ENCODE peak calls at places on chromosomes 3 and 15, in nine cellular contexts. E is A549, F is Calu3, R is GM23338, H is ovary, L is left lung, I is BJ, T is brain microvascular endothelial cell, X is mucosa of descending colon. P is an unnamed sample.

GRCh38 chr3:192215-192929 is 4.2 kb upstream of the CHL1 start:
- DNase-seq in F (no peak), I (no peak), X (no peak), L (no peak), T (no peak), H (no peak), E (no peak), R (peak), P (peak)

GRCh38 chr15:52291204-52291603 is 4.4 kb downstream of the MYO5C start:
- DNase-seq in F (no peak), X (no peak), T (no peak), I (no peak), H (no peak), E (no peak), L (no peak), R (no peak), P (no peak)

GRCh38 chr3:187968883-187969580 is 184.9 kb upstream of the LPP start:
- DNase-seq in I (peak), X (no peak), F (peak), L (no peak), R (no peak), H (peak), E (no peak), T (peak), P (no peak)

GRCh38 chr15:85289677-85290365 is 90.6 kb upstream of the AKAP13 start:
- DNase-seq in X (no peak), I (no peak), E (peak), R (peak), H (no peak), T (peak), L (peak), F (peak), P (peak)

GRCh38 chr3:196431193-196432136 is 762 bp downstream of the UBXN7 start:
- DNase-seq in F (peak), E (peak), T (peak), X (peak), L (peak), I (no peak), R (peak), H (peak), P (peak)

GRCh38 chr15:70480196-70480856 is 283.0 kb downstream of the UACA start:
- DNase-seq in H (no peak), R (no peak), E (no peak), X (no peak), F (no peak), L (no peak), T (no peak), I (no peak), P (peak)

GRCh38 chr15:75551076-75551475 is 28.0 kb downstream of the PTPN9 start:
- DNase-seq in T (no peak), F (no peak), E (no peak), H (no peak), I (no peak), L (no peak), X (no peak), R (no peak), P (no peak)

GRCh38 chr3:194274424-194275085 is 76.6 kb downstream of the CPN2 start:
- DNase-seq in X (no peak), R (no peak), F (no peak), T (no peak), I (no peak), E (no peak), L (no peak), H (peak), P (no peak)

GRCh38 chr15:95857758-95858157 is 472.7 kb upstream of the NR2F2 start:
- DNase-seq in F (no peak), L (no peak), I (no peak), R (no peak), E (no peak), X (no peak), T (no peak), H (no peak), P (no peak)

GRCh38 chr3:155753038-155753647 is 8.3 kb upstream of the PLCH1 start:
- DNase-seq in T (no peak), E (peak), F (no peak), L (no peak), X (no peak), H (no peak), R (peak), I (no peak), P (no peak)

GRCh38 chr3:47010050-47010712 is 30.7 kb downstream of the NBEAL2 start:
- DNase-seq in H (peak), E (no peak), I (no peak), L (peak), X (peak), T (no peak), R (no peak), F (no peak), P (peak)

GRCh38 chr15:73694419-73694818 is 10.2 kb downstream of the CD276 start:
- DNase-seq in F (no peak), E (no peak), L (no peak), H (no peak), I (no peak), X (no peak), T (peak), R (no peak), P (no peak)

GRCh38 chr3:45205126-45205525 is 21.0 kb downstream of the TMEM158 start:
- DNase-seq in H (no peak), I (no peak), T (peak), R (no peak), X (no peak), F (no peak), E (no peak), L (no peak), P (no peak)

GRCh38 chr15:92810418-92811138 is 89.5 kb upstream of the CHD2 start:
- DNase-seq in X (peak), R (peak), T (peak), E (peak), I (no peak), H (peak), F (peak), L (peak), P (peak)

GRCh38 chr3:71083726-71084131 is 499.8 kb downstream of the FOXP1 start:
- DNase-seq in R (no peak), X (no peak), F (no peak), E (no peak), T (no peak), I (no peak), L (no peak), H (no peak), P (no peak)

GRCh38 chr3:39234705-39235104 is 42.3 kb upstream of the XIRP1 start:
- DNase-seq in L (no peak), T (no peak), F (no peak), X (no peak), I (no peak), R (no peak), H (no peak), E (no peak), P (no peak)

GRCh38 chr3:165768680-165769079 is 68.5 kb downstream of the BCHE start:
- DNase-seq in F (no peak), T (no peak), L (no peak), E (no peak), H (no peak), R (peak), X (no peak), I (no peak), P (no peak)

GRCh38 chr15:77909131-77909940 is 168.2 kb downstream of the TBC1D2B start:
- DNase-seq in I (no peak), T (no peak), F (no peak), E (no peak), R (no peak), L (no peak), H (no peak), X (peak), P (no peak)

GRCh38 chr3:190486201-190486865 is 27.6 kb upstream of the IL1RAP start:
- DNase-seq in F (no peak), I (no peak), R (peak), X (no peak), L (no peak), H (no peak), T (no peak), E (no peak), P (no peak)

GRCh38 chr15:62462721-62463120 is 297.6 kb upstream of the C2CD4B start:
- DNase-seq in X (no peak), E (no peak), R (no peak), I (no peak), F (no peak), T (no peak), H (no peak), L (no peak), P (no peak)

GRCh38 chr3:132231633-132232032 is 85.6 kb upstream of the ACP3 start:
- DNase-seq in F (peak), I (peak), R (no peak), T (peak), E (peak), H (no peak), X (no peak), L (no peak), P (no peak)

GRCh38 chr3:133578548-133579191 is 5.2 kb downstream of the CDV3 start:
- DNase-seq in E (peak), H (no peak), T (no peak), R (peak), X (no peak), I (no peak), L (no peak), F (peak), P (no peak)

GRCh38 chr15:91528811-91529210 is 324.7 kb upstream of the SLCO3A1 start:
- DNase-seq in T (no peak), R (no peak), F (no peak), E (no peak), I (no peak), X (no peak), H (no peak), L (no peak), P (no peak)

GRCh38 chr3:125322166-125322565 is 53.0 kb downstream of the ZNF148 start:
- DNase-seq in E (no peak), I (peak), T (no peak), R (no peak), F (no peak), X (no peak), L (no peak), H (no peak), P (no peak)

GRCh38 chr15:33104276-33104675 is 90.2 kb downstream of the FMN1 start:
- DNase-seq in E (no peak), I (peak), R (no peak), X (no peak), F (no peak), H (no peak), L (no peak), T (peak), P (no peak)

DNA sequence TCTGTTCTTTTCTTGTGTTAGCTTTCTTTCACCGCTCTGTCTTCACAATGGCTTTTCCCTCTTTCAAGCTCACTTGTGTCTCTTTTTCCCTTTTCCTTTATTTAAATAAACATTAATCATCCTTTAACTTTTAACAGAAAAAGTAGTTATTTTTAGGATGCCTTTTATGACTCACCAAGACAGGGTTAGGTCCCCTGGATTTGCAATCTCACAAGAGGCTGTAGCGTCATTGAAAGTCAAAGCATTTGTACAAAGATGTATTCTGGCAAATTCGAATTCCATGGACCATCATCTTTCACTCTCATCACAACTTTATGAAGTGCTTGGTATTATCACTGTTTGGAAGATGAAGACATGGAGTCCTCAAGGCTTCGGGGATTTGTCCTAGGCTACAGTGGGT is 34.8 kb upstream of the MCTP2 start:
- DNase-seq in T (no peak), L (no peak), F (no peak), H (no peak), R (no peak), I (no peak), X (no peak), E (no peak), P (no peak)
- TF ChIP-seq CTCF in T (no peak), L (no peak), F (no peak), H (no peak), R (no peak), I (no peak), X (no peak), E (no peak), P (no peak)

GRCh38 chr3:53039376-53039752 is 6.5 kb downstream of the SFMBT1 start:
- DNase-seq in L (no peak), X (no peak), R (no peak), F (no peak), H (no peak), I (no peak), E (no peak), T (no peak), P (no peak)

GRCh38 chr3:53042654-53043053 is 3.2 kb downstream of the SFMBT1 start:
- DNase-seq in F (no peak), E (no peak), H (no peak), T (no peak), L (no peak), I (no peak), X (no peak), R (no peak), P (no peak)

GRCh38 chr3:53043738-53044137 is 2.1 kb downstream of the SFMBT1 start:
- DNase-seq in X (no peak), H (no peak), E (no peak), I (no peak), L (no peak), T (no peak), R (no peak), F (no peak), P (no peak)

GRCh38 chr3:53038679-53039375 is 7.0 kb downstream of the SFMBT1 start:
- DNase-seq in F (no peak), H (no peak), T (no peak), I (no peak), R (no peak), L (no peak), E (no peak), X (no peak), P (no peak)

GRCh38 chr3:53040361-53040820 is 5.5 kb downstream of the SFMBT1 start:
- DNase-seq in X (no peak), H (no peak), E (peak), I (no peak), R (no peak), T (no peak), L (no peak), F (no peak), P (no peak)
- TF ChIP-seq CTCF in X (no peak), H (no peak), E (no peak), I (no peak), R (no peak), T (no peak), L (no peak), F (no peak), P (no peak)

GRCh38 chr3:2236203-2236602 is 137.5 kb downstream of the CNTN4 start:
- DNase-seq in L (no peak), I (no peak), T (no peak), X (no peak), H (no peak), R (no peak), F (no peak), E (no peak), P (no peak)
- TF ChIP-seq CTCF in L (no peak), I (no peak), T (no peak), X (no peak), H (no peak), R (no peak), F (no peak), E (no peak), P (no peak)

DNA sequence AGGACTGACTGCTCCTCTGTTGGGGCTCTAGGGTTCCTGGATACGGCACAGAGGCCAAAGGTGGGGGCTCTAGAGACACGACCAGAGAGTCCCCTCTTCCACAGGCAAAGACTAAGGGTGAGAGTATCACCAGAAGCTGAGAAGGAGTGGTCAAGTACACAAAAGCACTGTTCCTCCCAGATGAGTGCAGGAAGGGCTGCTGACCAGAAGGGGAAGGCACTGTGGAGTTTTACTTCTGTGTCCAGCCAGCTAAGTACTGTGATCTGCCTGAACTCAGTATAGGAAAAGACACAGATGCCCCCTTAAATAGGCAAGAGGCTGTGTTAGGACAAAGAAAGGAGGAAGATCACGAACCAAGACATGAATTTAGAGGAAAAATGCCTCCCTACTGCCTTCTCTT is 11.7 kb downstream of the MRPS11 start:
- DNase-seq in L (no peak), H (no peak), I (no peak), F (no peak), R (no peak), T (no peak), E (peak), X (no peak), P (no peak)
- TF ChIP-seq CTCF in L (no peak), H (no peak), I (no peak), F (no peak), R (peak), T (peak), E (no peak), X (no peak), P (no peak)

DNA sequence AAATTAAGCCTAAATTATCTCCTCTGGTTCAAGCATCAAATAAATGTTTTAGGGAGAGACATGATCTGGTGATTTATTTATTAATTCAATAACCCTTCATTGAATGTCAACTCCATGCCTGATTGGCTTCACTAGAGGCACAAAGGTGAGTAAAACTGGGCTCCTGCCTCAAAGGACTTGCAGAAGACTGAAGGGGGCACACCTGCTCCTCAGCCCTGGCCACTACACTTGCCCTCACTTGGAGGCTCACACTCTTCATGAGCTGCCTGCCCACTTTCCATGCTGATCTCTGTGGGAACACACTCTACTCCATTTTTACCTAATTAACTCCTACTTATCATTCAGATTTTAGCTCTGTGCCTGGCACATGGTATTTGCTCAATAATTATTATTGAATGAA is 84.4 kb upstream of the KCNMB2 start:
- DNase-seq in F (no peak), L (no peak), T (no peak), H (no peak), R (peak), I (no peak), X (no peak), E (no peak), P (no peak)
- TF ChIP-seq CTCF in F (no peak), L (no peak), T (no peak), H (no peak), R (peak), I (no peak), X (no peak), E (no peak), P (no peak)

P was measured in GM20000.